ENCODE peak calls at places on chromosomes 16 and 17, in ten cellular contexts. One of them, this sample, is unnamed.

GRCh38 chr16:23317266-23317661 is 15.2 kb downstream of the SCNN1B start:
- DNase-seq in aorta: no peak
- DNase-seq in adrenal gland: no peak
- DNase-seq in hepatocyte: no peak
- DNase-seq in CD8-positive, alpha-beta memory T cell: no peak
- DNase-seq in HCT116: no peak
- DNase-seq in IMR-90: no peak
- DNase-seq in GM23338: no peak
- DNase-seq in CD8-positive, alpha-beta T cell: no peak
- DNase-seq in fibroblast of pulmonary artery: no peak
- DNase-seq in this sample: no peak

GRCh38 chr16:35602116-35602515 is 2142.7 kb downstream of the TP53TG3F start:
- DNase-seq in aorta: no peak
- DNase-seq in adrenal gland: no peak
- DNase-seq in hepatocyte: no peak
- DNase-seq in CD8-positive, alpha-beta memory T cell: no peak
- DNase-seq in HCT116: no peak
- DNase-seq in IMR-90: no peak
- DNase-seq in GM23338: no peak
- DNase-seq in CD8-positive, alpha-beta T cell: no peak
- DNase-seq in fibroblast of pulmonary artery: no peak
- DNase-seq in this sample: no peak

GRCh38 chr17:8376302-8377067 is at the start of gene KRABD2:
- DNase-seq in aorta: peak
- DNase-seq in adrenal gland: peak
- DNase-seq in hepatocyte: peak
- DNase-seq in CD8-positive, alpha-beta memory T cell: peak
- DNase-seq in HCT116: peak
- DNase-seq in IMR-90: peak
- DNase-seq in GM23338: peak
- DNase-seq in CD8-positive, alpha-beta T cell: peak
- DNase-seq in fibroblast of pulmonary artery: peak
- DNase-seq in this sample: no peak

GRCh38 chr17:52276609-52277008 is 118.1 kb upstream of the CA10 start:
- DNase-seq in aorta: no peak
- DNase-seq in adrenal gland: no peak
- DNase-seq in hepatocyte: no peak
- DNase-seq in CD8-positive, alpha-beta memory T cell: no peak
- DNase-seq in HCT116: no peak
- DNase-seq in IMR-90: no peak
- DNase-seq in GM23338: peak
- DNase-seq in CD8-positive, alpha-beta T cell: no peak
- DNase-seq in fibroblast of pulmonary artery: no peak
- DNase-seq in this sample: no peak

GRCh38 chr16:17224350-17224749 is 246.4 kb downstream of the XYLT1 start:
- DNase-seq in aorta: no peak
- DNase-seq in adrenal gland: no peak
- DNase-seq in hepatocyte: no peak
- DNase-seq in CD8-positive, alpha-beta memory T cell: no peak
- DNase-seq in HCT116: no peak
- DNase-seq in IMR-90: no peak
- DNase-seq in GM23338: no peak
- DNase-seq in CD8-positive, alpha-beta T cell: no peak
- DNase-seq in fibroblast of pulmonary artery: no peak
- DNase-seq in this sample: no peak

GRCh38 chr16:88039591-88039990 is 88.4 kb downstream of the BANP start:
- DNase-seq in aorta: no peak
- DNase-seq in adrenal gland: no peak
- DNase-seq in hepatocyte: no peak
- DNase-seq in CD8-positive, alpha-beta memory T cell: no peak
- DNase-seq in HCT116: no peak
- DNase-seq in IMR-90: no peak
- DNase-seq in GM23338: no peak
- DNase-seq in CD8-positive, alpha-beta T cell: no peak
- DNase-seq in fibroblast of pulmonary artery: no peak
- DNase-seq in this sample: no peak

GRCh38 chr16:54875443-54875842 is 55.2 kb upstream of the IRX5 start:
- DNase-seq in aorta: no peak
- DNase-seq in adrenal gland: no peak
- DNase-seq in hepatocyte: no peak
- DNase-seq in CD8-positive, alpha-beta memory T cell: no peak
- DNase-seq in HCT116: no peak
- DNase-seq in IMR-90: no peak
- DNase-seq in GM23338: peak
- DNase-seq in CD8-positive, alpha-beta T cell: no peak
- DNase-seq in fibroblast of pulmonary artery: no peak
- DNase-seq in this sample: no peak

GRCh38 chr17:2421315-2422147 is 20.7 kb upstream of the MNT start:
- DNase-seq in aorta: no peak
- DNase-seq in adrenal gland: peak
- DNase-seq in hepatocyte: no peak
- DNase-seq in CD8-positive, alpha-beta memory T cell: no peak
- DNase-seq in HCT116: no peak
- DNase-seq in IMR-90: peak
- DNase-seq in GM23338: peak
- DNase-seq in CD8-positive, alpha-beta T cell: no peak
- DNase-seq in fibroblast of pulmonary artery: no peak
- DNase-seq in this sample: no peak

GRCh38 chr17:49616546-49617205 is 41.0 kb downstream of the NXPH3 start:
- DNase-seq in aorta: peak
- DNase-seq in adrenal gland: peak
- DNase-seq in hepatocyte: no peak
- DNase-seq in CD8-positive, alpha-beta memory T cell: no peak
- DNase-seq in HCT116: no peak
- DNase-seq in IMR-90: no peak
- DNase-seq in GM23338: no peak
- DNase-seq in CD8-positive, alpha-beta T cell: no peak
- DNase-seq in fibroblast of pulmonary artery: peak
- DNase-seq in this sample: no peak

GRCh38 chr17:78390241-78391050 is 12.0 kb downstream of the PGS1 start:
- DNase-seq in aorta: no peak
- DNase-seq in adrenal gland: no peak
- DNase-seq in hepatocyte: peak
- DNase-seq in CD8-positive, alpha-beta memory T cell: no peak
- DNase-seq in HCT116: no peak
- DNase-seq in IMR-90: peak
- DNase-seq in GM23338: peak
- DNase-seq in CD8-positive, alpha-beta T cell: no peak
- DNase-seq in fibroblast of pulmonary artery: peak
- DNase-seq in this sample: no peak

GRCh38 chr16:84687715-84688114 is 12.1 kb upstream of the USP10 start:
- DNase-seq in aorta: no peak
- DNase-seq in adrenal gland: no peak
- DNase-seq in hepatocyte: no peak
- DNase-seq in CD8-positive, alpha-beta memory T cell: no peak
- DNase-seq in HCT116: no peak
- DNase-seq in IMR-90: peak
- DNase-seq in GM23338: no peak
- DNase-seq in CD8-positive, alpha-beta T cell: no peak
- DNase-seq in fibroblast of pulmonary artery: peak
- DNase-seq in this sample: no peak

GRCh38 chr17:34895388-34895787 is 65.9 kb downstream of the CCT6B start:
- DNase-seq in aorta: no peak
- DNase-seq in adrenal gland: no peak
- DNase-seq in hepatocyte: no peak
- DNase-seq in CD8-positive, alpha-beta memory T cell: no peak
- DNase-seq in HCT116: no peak
- DNase-seq in IMR-90: no peak
- DNase-seq in GM23338: peak
- DNase-seq in CD8-positive, alpha-beta T cell: no peak
- DNase-seq in fibroblast of pulmonary artery: no peak
- DNase-seq in this sample: no peak

GRCh38 chr17:74860999-74861553 is 1.4 kb upstream of the GRIN2C start:
- DNase-seq in aorta: no peak
- DNase-seq in adrenal gland: no peak
- DNase-seq in hepatocyte: no peak
- DNase-seq in CD8-positive, alpha-beta memory T cell: no peak
- DNase-seq in HCT116: no peak
- DNase-seq in IMR-90: no peak
- DNase-seq in GM23338: peak
- DNase-seq in CD8-positive, alpha-beta T cell: no peak
- DNase-seq in fibroblast of pulmonary artery: no peak
- DNase-seq in this sample: no peak

GRCh38 chr16:81752225-81752875 is 26.7 kb upstream of the PLCG2 start:
- DNase-seq in aorta: peak
- DNase-seq in adrenal gland: peak
- DNase-seq in hepatocyte: no peak
- DNase-seq in CD8-positive, alpha-beta memory T cell: no peak
- DNase-seq in HCT116: no peak
- DNase-seq in IMR-90: no peak
- DNase-seq in GM23338: peak
- DNase-seq in CD8-positive, alpha-beta T cell: no peak
- DNase-seq in fibroblast of pulmonary artery: no peak
- DNase-seq in this sample: no peak
- H3K4me3 ChIP-seq in aorta: no peak
- H3K4me3 ChIP-seq in adrenal gland: no peak
- H3K4me3 ChIP-seq in hepatocyte: no peak
- H3K4me3 ChIP-seq in CD8-positive, alpha-beta memory T cell: no peak
- H3K4me3 ChIP-seq in HCT116: no peak
- H3K4me3 ChIP-seq in IMR-90: no peak
- H3K4me3 ChIP-seq in GM23338: no peak
- H3K4me3 ChIP-seq in CD8-positive, alpha-beta T cell: no peak
- H3K4me3 ChIP-seq in fibroblast of pulmonary artery: no peak
- H3K4me3 ChIP-seq in this sample: no peak

DNA sequence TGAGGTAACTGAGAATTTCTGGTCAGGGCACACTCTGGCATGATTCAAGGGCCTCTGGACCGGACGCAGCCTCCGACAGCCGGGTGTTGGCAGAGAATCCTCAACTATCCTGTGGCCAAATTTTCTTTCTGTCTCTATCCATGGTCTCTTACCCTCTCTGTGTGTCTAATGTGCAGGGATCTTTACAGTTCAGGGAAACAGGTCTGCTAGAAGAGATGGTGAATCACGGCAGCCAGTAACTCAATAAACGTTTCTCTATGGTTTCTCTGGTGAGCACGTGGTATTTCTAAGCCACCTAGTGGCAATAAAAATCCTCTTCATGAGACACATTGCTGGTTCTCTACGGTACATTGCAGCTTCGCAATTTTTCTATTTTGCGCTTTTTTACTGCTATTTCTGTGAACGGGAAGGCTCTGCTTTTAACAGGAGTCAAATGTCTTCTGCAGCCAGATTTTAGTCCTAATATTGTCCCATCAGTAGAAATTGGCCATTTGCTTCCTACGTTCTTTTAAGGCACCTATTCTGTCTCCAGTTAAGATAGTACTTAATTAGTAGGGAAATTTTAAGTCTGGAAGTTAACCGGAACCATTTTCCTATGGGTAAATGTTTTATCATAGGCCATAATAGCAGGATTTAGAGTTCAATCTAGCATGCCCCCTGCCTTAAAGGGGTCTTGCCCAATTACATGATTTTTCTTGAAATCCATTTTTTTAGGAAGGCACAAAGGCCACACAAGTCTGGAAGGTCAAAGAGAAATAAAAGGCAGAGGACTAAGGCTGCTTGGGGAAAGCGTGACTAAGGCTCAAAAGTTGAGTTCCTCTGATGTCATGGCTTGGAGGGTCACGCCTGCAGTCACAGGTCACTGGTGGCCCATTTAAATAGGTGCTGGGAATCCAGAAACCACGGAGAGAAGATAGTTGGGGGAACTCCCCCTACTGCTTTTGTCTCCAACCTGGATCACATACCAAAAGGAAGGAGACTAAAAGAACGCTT is 31.5 kb downstream of the QPRT start:
- DNase-seq in aorta: no peak
- DNase-seq in adrenal gland: no peak
- DNase-seq in hepatocyte: peak
- DNase-seq in CD8-positive, alpha-beta memory T cell: peak
- DNase-seq in HCT116: peak
- DNase-seq in IMR-90: peak
- DNase-seq in GM23338: peak
- DNase-seq in CD8-positive, alpha-beta T cell: peak
- DNase-seq in fibroblast of pulmonary artery: peak
- DNase-seq in this sample: no peak
- H3K4me3 ChIP-seq in aorta: no peak
- H3K4me3 ChIP-seq in adrenal gland: no peak
- H3K4me3 ChIP-seq in hepatocyte: no peak
- H3K4me3 ChIP-seq in CD8-positive, alpha-beta memory T cell: no peak
- H3K4me3 ChIP-seq in HCT116: no peak
- H3K4me3 ChIP-seq in IMR-90: no peak
- H3K4me3 ChIP-seq in GM23338: peak
- H3K4me3 ChIP-seq in CD8-positive, alpha-beta T cell: no peak
- H3K4me3 ChIP-seq in fibroblast of pulmonary artery: no peak
- H3K4me3 ChIP-seq in this sample: no peak

GRCh38 chr17:233473-233941 is 52.1 kb upstream of the DOC2B start:
- DNase-seq in aorta: peak
- DNase-seq in adrenal gland: no peak
- DNase-seq in hepatocyte: no peak
- DNase-seq in CD8-positive, alpha-beta memory T cell: no peak
- DNase-seq in HCT116: no peak
- DNase-seq in IMR-90: no peak
- DNase-seq in GM23338: no peak
- DNase-seq in CD8-positive, alpha-beta T cell: no peak
- DNase-seq in fibroblast of pulmonary artery: no peak
- DNase-seq in this sample: no peak
- H3K4me3 ChIP-seq in aorta: no peak
- H3K4me3 ChIP-seq in adrenal gland: no peak
- H3K4me3 ChIP-seq in hepatocyte: no peak
- H3K4me3 ChIP-seq in CD8-positive, alpha-beta memory T cell: no peak
- H3K4me3 ChIP-seq in HCT116: no peak
- H3K4me3 ChIP-seq in IMR-90: no peak
- H3K4me3 ChIP-seq in GM23338: no peak
- H3K4me3 ChIP-seq in CD8-positive, alpha-beta T cell: no peak
- H3K4me3 ChIP-seq in fibroblast of pulmonary artery: no peak
- H3K4me3 ChIP-seq in this sample: no peak

GRCh38 chr16:89476811-89477261 is 13.5 kb downstream of the ANKRD11 start:
- DNase-seq in aorta: no peak
- DNase-seq in adrenal gland: no peak
- DNase-seq in hepatocyte: no peak
- DNase-seq in CD8-positive, alpha-beta memory T cell: no peak
- DNase-seq in HCT116: no peak
- DNase-seq in IMR-90: no peak
- DNase-seq in GM23338: no peak
- DNase-seq in CD8-positive, alpha-beta T cell: no peak
- DNase-seq in fibroblast of pulmonary artery: no peak
- DNase-seq in this sample: no peak

GRCh38 chr16:89478576-89479221 is 11.7 kb downstream of the ANKRD11 start:
- DNase-seq in aorta: no peak
- DNase-seq in adrenal gland: no peak
- DNase-seq in hepatocyte: no peak
- DNase-seq in CD8-positive, alpha-beta memory T cell: no peak
- DNase-seq in HCT116: no peak
- DNase-seq in IMR-90: peak
- DNase-seq in GM23338: no peak
- DNase-seq in CD8-positive, alpha-beta T cell: peak
- DNase-seq in fibroblast of pulmonary artery: peak
- DNase-seq in this sample: no peak

GRCh38 chr16:89475144-89475543 is 15.2 kb downstream of the ANKRD11 start:
- DNase-seq in aorta: no peak
- DNase-seq in adrenal gland: no peak
- DNase-seq in hepatocyte: no peak
- DNase-seq in CD8-positive, alpha-beta memory T cell: no peak
- DNase-seq in HCT116: no peak
- DNase-seq in IMR-90: no peak
- DNase-seq in GM23338: peak
- DNase-seq in CD8-positive, alpha-beta T cell: no peak
- DNase-seq in fibroblast of pulmonary artery: no peak
- DNase-seq in this sample: no peak

GRCh38 chr16:89473791-89474414 is 16.5 kb downstream of the ANKRD11 start:
- DNase-seq in aorta: peak
- DNase-seq in adrenal gland: no peak
- DNase-seq in hepatocyte: no peak
- DNase-seq in CD8-positive, alpha-beta memory T cell: no peak
- DNase-seq in HCT116: no peak
- DNase-seq in IMR-90: peak
- DNase-seq in GM23338: no peak
- DNase-seq in CD8-positive, alpha-beta T cell: no peak
- DNase-seq in fibroblast of pulmonary artery: peak
- DNase-seq in this sample: no peak

GRCh38 chr16:89476379-89476778 is 14.0 kb downstream of the ANKRD11 start:
- DNase-seq in aorta: no peak
- DNase-seq in adrenal gland: no peak
- DNase-seq in hepatocyte: no peak
- DNase-seq in CD8-positive, alpha-beta memory T cell: no peak
- DNase-seq in HCT116: no peak
- DNase-seq in IMR-90: no peak
- DNase-seq in GM23338: no peak
- DNase-seq in CD8-positive, alpha-beta T cell: no peak
- DNase-seq in fibroblast of pulmonary artery: no peak
- DNase-seq in this sample: no peak
- H3K4me3 ChIP-seq in aorta: no peak
- H3K4me3 ChIP-seq in adrenal gland: no peak
- H3K4me3 ChIP-seq in hepatocyte: no peak
- H3K4me3 ChIP-seq in CD8-positive, alpha-beta memory T cell: peak
- H3K4me3 ChIP-seq in HCT116: no peak
- H3K4me3 ChIP-seq in IMR-90: no peak
- H3K4me3 ChIP-seq in GM23338: no peak
- H3K4me3 ChIP-seq in CD8-positive, alpha-beta T cell: no peak
- H3K4me3 ChIP-seq in fibroblast of pulmonary artery: no peak
- H3K4me3 ChIP-seq in this sample: peak

This sample was measured in keratinocyte.